ENCODE peak calls at places on chromosomes 6 and 20, in six cellular contexts. One of them, this sample, is unnamed.

GRCh38 chr20:39935921-39936320 is 753.1 kb downstream of the MAFB start:
- DNase-seq in CD8-positive, alpha-beta T cell: no peak
- DNase-seq in upper lobe of left lung: no peak
- DNase-seq in Caco-2: no peak
- DNase-seq in IMR-90: no peak
- DNase-seq in PC-9: no peak
- DNase-seq in this sample: no peak

GRCh38 chr20:3010985-3011723 is 32.3 kb upstream of the GNRH2 start:
- DNase-seq in IMR-90: peak; percentile 61
- DNase-seq in PC-9: no peak
- DNase-seq in CD8-positive, alpha-beta T cell: no peak
- DNase-seq in upper lobe of left lung: no peak
- DNase-seq in Caco-2: no peak
- DNase-seq in this sample: no peak

GRCh38 chr6:143139239-143139784 is 78.6 kb downstream of the AIG1 start:
- DNase-seq in PC-9: no peak
- DNase-seq in Caco-2: no peak
- DNase-seq in IMR-90: no peak
- DNase-seq in CD8-positive, alpha-beta T cell: no peak
- DNase-seq in upper lobe of left lung: no peak
- DNase-seq in this sample: no peak

GRCh38 chr20:22816016-22816415 is 219.1 kb upstream of the SSTR4 start:
- DNase-seq in CD8-positive, alpha-beta T cell: no peak
- DNase-seq in upper lobe of left lung: no peak
- DNase-seq in Caco-2: no peak
- DNase-seq in IMR-90: no peak
- DNase-seq in PC-9: no peak
- DNase-seq in this sample: no peak

GRCh38 chr6:136923116-136923953 is 1.2 kb downstream of the SLC35D3 start:
- DNase-seq in CD8-positive, alpha-beta T cell: no peak
- DNase-seq in PC-9: no peak
- DNase-seq in upper lobe of left lung: no peak
- DNase-seq in Caco-2: no peak
- DNase-seq in IMR-90: no peak
- DNase-seq in this sample: peak; percentile 32

GRCh38 chr6:36938536-36938935 is 16.0 kb upstream of the PI16 start:
- DNase-seq in IMR-90: peak; percentile 93
- DNase-seq in Caco-2: no peak
- DNase-seq in PC-9: peak; percentile 74
- DNase-seq in CD8-positive, alpha-beta T cell: no peak
- DNase-seq in upper lobe of left lung: no peak
- DNase-seq in this sample: no peak

GRCh38 chr20:38588303-38588702 is 7.3 kb downstream of the ADIG start:
- DNase-seq in Caco-2: no peak
- DNase-seq in IMR-90: no peak
- DNase-seq in CD8-positive, alpha-beta T cell: no peak
- DNase-seq in PC-9: no peak
- DNase-seq in upper lobe of left lung: no peak
- DNase-seq in this sample: no peak

GRCh38 chr6:84696181-84696580 is 68.2 kb downstream of the TBX18 start:
- DNase-seq in CD8-positive, alpha-beta T cell: no peak
- DNase-seq in Caco-2: no peak
- DNase-seq in PC-9: no peak
- DNase-seq in upper lobe of left lung: no peak
- DNase-seq in IMR-90: no peak
- DNase-seq in this sample: no peak

GRCh38 chr20:60108397-60108796 is 150.2 kb downstream of the CDH26 start:
- DNase-seq in Caco-2: no peak
- DNase-seq in IMR-90: peak; percentile 34
- DNase-seq in upper lobe of left lung: no peak
- DNase-seq in CD8-positive, alpha-beta T cell: no peak
- DNase-seq in PC-9: peak; percentile 61
- DNase-seq in this sample: no peak

GRCh38 chr20:13493143-13493542 is 145.6 kb downstream of the TASP1 start:
- DNase-seq in PC-9: no peak
- DNase-seq in upper lobe of left lung: no peak
- DNase-seq in Caco-2: peak; percentile 1
- DNase-seq in IMR-90: no peak
- DNase-seq in CD8-positive, alpha-beta T cell: no peak
- DNase-seq in this sample: no peak

GRCh38 chr20:49608752-49609670 is 41.1 kb upstream of the PTGIS start:
- DNase-seq in PC-9: peak; percentile 67
- DNase-seq in upper lobe of left lung: peak; percentile 83
- DNase-seq in IMR-90: no peak
- DNase-seq in CD8-positive, alpha-beta T cell: peak; percentile 60
- DNase-seq in Caco-2: peak; percentile 92
- DNase-seq in this sample: peak; percentile 55

GRCh38 chr6:168442646-168443045 is 1.7 kb downstream of the SMOC2 start:
- DNase-seq in PC-9: no peak
- DNase-seq in Caco-2: no peak
- DNase-seq in CD8-positive, alpha-beta T cell: no peak
- DNase-seq in IMR-90: no peak
- DNase-seq in upper lobe of left lung: no peak
- DNase-seq in this sample: no peak

GRCh38 chr6:113495521-113495920 is 361.6 kb upstream of the MARCKS start:
- DNase-seq in CD8-positive, alpha-beta T cell: no peak
- DNase-seq in Caco-2: no peak
- DNase-seq in PC-9: peak; percentile 70
- DNase-seq in IMR-90: peak; percentile 87
- DNase-seq in upper lobe of left lung: no peak
- DNase-seq in this sample: no peak

GRCh38 chr6:151962246-151962846 is 154.9 kb downstream of the ESR1 start:
- DNase-seq in CD8-positive, alpha-beta T cell: no peak
- DNase-seq in Caco-2: peak; percentile 5
- DNase-seq in upper lobe of left lung: no peak
- DNase-seq in PC-9: no peak
- DNase-seq in IMR-90: no peak
- DNase-seq in this sample: no peak

GRCh38 chr6:16286151-16286522 is 47.8 kb downstream of the GMPR start:
- DNase-seq in Caco-2: peak; percentile 57
- DNase-seq in upper lobe of left lung: no peak
- DNase-seq in CD8-positive, alpha-beta T cell: no peak
- DNase-seq in IMR-90: peak; percentile 38
- DNase-seq in PC-9: no peak
- DNase-seq in this sample: no peak

GRCh38 chr6:50602191-50602810 is 111.0 kb upstream of the TFAP2D start:
- DNase-seq in Caco-2: peak; percentile 57
- DNase-seq in IMR-90: peak; percentile 21
- DNase-seq in upper lobe of left lung: no peak
- DNase-seq in PC-9: no peak
- DNase-seq in CD8-positive, alpha-beta T cell: no peak
- DNase-seq in this sample: no peak

GRCh38 chr6:31576897-31577341 is 1.6 kb downstream of the TNF start:
- DNase-seq in PC-9: no peak
- DNase-seq in Caco-2: no peak
- DNase-seq in upper lobe of left lung: no peak
- DNase-seq in CD8-positive, alpha-beta T cell: peak; percentile 37
- DNase-seq in IMR-90: no peak
- DNase-seq in this sample: no peak

GRCh38 chr20:1362484-1362883 is 30.4 kb downstream of the FKBP1A start:
- DNase-seq in PC-9: no peak
- DNase-seq in CD8-positive, alpha-beta T cell: no peak
- DNase-seq in IMR-90: no peak
- DNase-seq in upper lobe of left lung: no peak
- DNase-seq in Caco-2: no peak
- DNase-seq in this sample: no peak

GRCh38 chr6:108448481-108448880 is 112.2 kb upstream of the FOXO3 start:
- DNase-seq in CD8-positive, alpha-beta T cell: no peak
- DNase-seq in upper lobe of left lung: no peak
- DNase-seq in Caco-2: no peak
- DNase-seq in IMR-90: no peak
- DNase-seq in PC-9: no peak
- DNase-seq in this sample: no peak

GRCh38 chr20:14773486-14773885 is 436.1 kb upstream of the FLRT3 start:
- DNase-seq in CD8-positive, alpha-beta T cell: no peak
- DNase-seq in IMR-90: no peak
- DNase-seq in upper lobe of left lung: no peak
- DNase-seq in Caco-2: no peak
- DNase-seq in PC-9: no peak
- DNase-seq in this sample: no peak

GRCh38 chr6:149990109-149990671 is 26.4 kb downstream of the ULBP1 start:
- DNase-seq in CD8-positive, alpha-beta T cell: no peak
- DNase-seq in upper lobe of left lung: no peak
- DNase-seq in Caco-2: no peak
- DNase-seq in IMR-90: no peak
- DNase-seq in PC-9: no peak
- DNase-seq in this sample: no peak

GRCh38 chr6:52724041-52724405 is 39.3 kb downstream of the GSTA2 start:
- DNase-seq in PC-9: no peak
- DNase-seq in IMR-90: peak; percentile 56
- DNase-seq in CD8-positive, alpha-beta T cell: no peak
- DNase-seq in upper lobe of left lung: no peak
- DNase-seq in Caco-2: no peak
- DNase-seq in this sample: no peak

DNA sequence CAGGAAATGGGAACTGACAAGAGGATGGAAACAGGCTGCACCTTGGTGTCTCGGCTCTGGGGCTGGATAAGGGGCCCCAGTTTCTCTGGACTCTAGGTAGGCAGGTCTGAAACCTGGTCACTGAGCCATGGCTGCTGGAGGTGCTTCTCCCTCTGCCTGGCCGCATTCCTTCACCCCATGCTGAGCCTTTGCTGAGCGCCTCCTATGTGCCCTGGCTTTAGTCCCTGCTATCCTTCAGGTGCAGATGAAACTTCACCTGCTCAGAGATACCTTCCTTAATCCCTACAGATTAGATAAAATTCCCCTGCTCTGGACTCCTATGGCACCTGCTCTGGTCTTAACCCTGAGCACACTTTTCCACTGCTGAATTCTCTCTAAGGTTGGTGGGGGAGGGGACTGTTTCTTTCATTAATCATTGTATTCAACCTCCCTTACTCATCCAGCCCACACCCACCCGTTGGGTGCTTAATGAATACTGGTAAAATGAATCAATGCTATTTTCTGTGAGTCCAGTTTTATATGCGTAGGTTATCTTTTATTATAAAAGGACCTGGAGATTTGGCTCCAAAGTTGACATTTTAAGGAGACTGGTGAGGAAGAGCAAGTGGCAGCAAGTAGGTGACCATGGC is 19.3 kb downstream of the MYLK4 start:
- DNase-seq in IMR-90: no peak
- DNase-seq in upper lobe of left lung: no peak
- DNase-seq in CD8-positive, alpha-beta T cell: no peak
- DNase-seq in Caco-2: peak; percentile 65
- DNase-seq in PC-9: peak; percentile 35
- DNase-seq in this sample: no peak
- H3K27me3 ChIP-seq in IMR-90: no peaks in the 10 kb centered on the region
- H3K27me3 ChIP-seq in upper lobe of left lung: no peaks in the 10 kb centered on the region
- H3K27me3 ChIP-seq in CD8-positive, alpha-beta T cell: no peaks in the 10 kb centered on the region
- H3K27me3 ChIP-seq in Caco-2: no peaks in the 10 kb centered on the region
- H3K27me3 ChIP-seq in PC-9: no peaks in the 10 kb centered on the region
- H3K27me3 ChIP-seq in this sample: no peaks in the 10 kb centered on the region

DNA sequence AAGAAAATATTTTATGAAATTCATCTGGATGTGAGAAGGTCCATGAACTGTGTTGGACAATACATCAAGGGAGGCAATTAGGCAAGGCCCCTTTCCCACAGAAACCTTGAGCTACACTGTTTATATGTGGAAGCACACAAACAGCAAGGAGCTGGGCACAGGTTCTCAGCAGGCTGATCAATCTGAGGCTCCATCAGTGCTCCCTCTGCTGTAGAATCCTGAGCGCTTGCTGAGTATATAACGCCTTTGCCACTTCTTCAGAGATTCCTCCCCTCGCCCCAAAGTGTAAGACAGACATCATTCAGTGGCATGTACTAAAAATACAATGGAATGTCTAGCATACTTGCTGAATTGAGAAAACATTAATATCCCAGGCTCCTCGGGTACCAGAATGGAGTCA is 146.9 kb downstream of the PRKN start:
- DNase-seq in upper lobe of left lung: no peak
- DNase-seq in IMR-90: no peak
- DNase-seq in CD8-positive, alpha-beta T cell: no peak
- DNase-seq in Caco-2: no peak
- DNase-seq in PC-9: no peak
- DNase-seq in this sample: no peak
- TF ChIP-seq CTCF in upper lobe of left lung: no peak
- TF ChIP-seq CTCF in IMR-90: no peak
- TF ChIP-seq CTCF in CD8-positive, alpha-beta T cell: no peak
- TF ChIP-seq CTCF in Caco-2: no peak
- TF ChIP-seq CTCF in PC-9: no peak
- TF ChIP-seq CTCF in this sample: no peak

GRCh38 chr6:21026576-21027273 is 492.5 kb downstream of the CDKAL1 start:
- DNase-seq in Caco-2: no peak
- DNase-seq in PC-9: peak; percentile 37
- DNase-seq in IMR-90: peak; percentile 74
- DNase-seq in CD8-positive, alpha-beta T cell: no peak
- DNase-seq in upper lobe of left lung: no peak
- DNase-seq in this sample: no peak

GRCh38 chr6:21019614-21020013 is 485.4 kb downstream of the CDKAL1 start:
- DNase-seq in PC-9: no peak
- DNase-seq in IMR-90: peak; percentile 25
- DNase-seq in CD8-positive, alpha-beta T cell: no peak
- DNase-seq in upper lobe of left lung: no peak
- DNase-seq in Caco-2: no peak
- DNase-seq in this sample: no peak

GRCh38 chr6:21024621-21025020 is 490.4 kb downstream of the CDKAL1 start:
- DNase-seq in IMR-90: no peak
- DNase-seq in upper lobe of left lung: no peak
- DNase-seq in PC-9: no peak
- DNase-seq in CD8-positive, alpha-beta T cell: no peak
- DNase-seq in Caco-2: no peak
- DNase-seq in this sample: no peak

GRCh38 chr6:21022343-21023107 is 488.3 kb downstream of the CDKAL1 start:
- DNase-seq in PC-9: peak; percentile 77
- DNase-seq in CD8-positive, alpha-beta T cell: no peak
- DNase-seq in upper lobe of left lung: peak; percentile 45
- DNase-seq in IMR-90: peak; percentile 82
- DNase-seq in Caco-2: no peak
- DNase-seq in this sample: peak; percentile 48

GRCh38 chr6:21023210-21023609 is 489.0 kb downstream of the CDKAL1 start:
- DNase-seq in CD8-positive, alpha-beta T cell: no peak
- DNase-seq in Caco-2: no peak
- DNase-seq in IMR-90: no peak
- DNase-seq in PC-9: no peak
- DNase-seq in upper lobe of left lung: no peak
- DNase-seq in this sample: no peak
- H3K4me1 ChIP-seq in CD8-positive, alpha-beta T cell: no peaks in the 10 kb centered on the region
- H3K4me1 ChIP-seq in Caco-2: peaks cover 4% of the 10 kb centered on the region
- H3K4me1 ChIP-seq in IMR-90: peaks cover 2% of the 10 kb centered on the region
- H3K4me1 ChIP-seq in PC-9: peaks cover 26% of the 10 kb centered on the region
- H3K4me1 ChIP-seq in upper lobe of left lung: no peaks in the 10 kb centered on the region
- H3K4me1 ChIP-seq in this sample: peaks cover 22% of the 10 kb centered on the region

GRCh38 chr6:79833806-79834205 is 113.5 kb downstream of the ELOVL4 start:
- DNase-seq in PC-9: no peak
- DNase-seq in CD8-positive, alpha-beta T cell: no peak
- DNase-seq in IMR-90: no peak
- DNase-seq in upper lobe of left lung: no peak
- DNase-seq in Caco-2: no peak
- DNase-seq in this sample: no peak

GRCh38 chr6:79833264-79833663 is 114.1 kb downstream of the ELOVL4 start:
- DNase-seq in IMR-90: no peak
- DNase-seq in Caco-2: no peak
- DNase-seq in PC-9: no peak
- DNase-seq in CD8-positive, alpha-beta T cell: no peak
- DNase-seq in upper lobe of left lung: no peak
- DNase-seq in this sample: no peak

DNA sequence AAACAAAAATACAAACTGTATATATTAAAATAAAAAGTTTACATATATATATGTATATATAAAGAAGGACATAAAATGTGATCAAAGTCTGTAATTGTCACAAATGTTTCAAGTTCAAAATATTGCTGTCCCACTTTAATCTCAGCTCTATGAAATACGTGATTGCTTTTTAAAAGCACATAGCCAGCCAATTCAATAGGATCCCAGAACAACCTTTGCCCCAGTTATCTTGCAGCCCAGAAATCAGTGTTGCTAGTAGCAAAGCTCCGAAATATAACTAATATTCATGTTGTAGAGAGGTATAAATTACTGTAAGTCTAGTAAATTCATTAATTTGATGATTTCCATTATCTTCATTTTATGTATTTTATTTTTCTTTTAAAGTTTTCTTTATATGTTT is 114.6 kb downstream of the ELOVL4 start:
- DNase-seq in IMR-90: no peak
- DNase-seq in PC-9: no peak
- DNase-seq in upper lobe of left lung: no peak
- DNase-seq in Caco-2: no peak
- DNase-seq in CD8-positive, alpha-beta T cell: no peak
- DNase-seq in this sample: no peak
- H3K27me3 ChIP-seq in IMR-90: no peaks in the 10 kb centered on the region
- H3K27me3 ChIP-seq in PC-9: no peaks in the 10 kb centered on the region
- H3K27me3 ChIP-seq in upper lobe of left lung: no peaks in the 10 kb centered on the region
- H3K27me3 ChIP-seq in Caco-2: no peaks in the 10 kb centered on the region
- H3K27me3 ChIP-seq in CD8-positive, alpha-beta T cell: no peaks in the 10 kb centered on the region
- H3K27me3 ChIP-seq in this sample: no peaks in the 10 kb centered on the region